ENCODE peak calls at places on chromosomes 12 and 14, in four cellular contexts. One of them, this sample, is unnamed.

GRCh38 chr12:85575115-85576096 is 260.8 kb downstream of the RASSF9 start:
- DNase-seq in uterus: peak
- DNase-seq in GM12865: peak
- DNase-seq in PC-3: peak
- DNase-seq in this sample: peak

GRCh38 chr12:103647267-103647666 is 60.2 kb downstream of the STAB2 start:
- DNase-seq in PC-3: peak
- DNase-seq in uterus: no peak
- DNase-seq in GM12865: no peak
- DNase-seq in this sample: no peak

GRCh38 chr12:1519642-1520041 is 74.7 kb downstream of the FBXL14 start:
- DNase-seq in PC-3: no peak
- DNase-seq in GM12865: no peak
- DNase-seq in uterus: no peak
- DNase-seq in this sample: no peak

GRCh38 chr12:93106910-93107309 is 177.8 kb upstream of the EEA1 start:
- DNase-seq in uterus: no peak
- DNase-seq in PC-3: no peak
- DNase-seq in GM12865: peak
- DNase-seq in this sample: no peak

GRCh38 chr14:94793901-94794300 is 24.0 kb upstream of the GSC start:
- DNase-seq in PC-3: no peak
- DNase-seq in GM12865: no peak
- DNase-seq in uterus: no peak
- DNase-seq in this sample: no peak

GRCh38 chr12:76713986-76714385 is 49.9 kb upstream of the ZDHHC17 start:
- DNase-seq in PC-3: no peak
- DNase-seq in GM12865: no peak
- DNase-seq in uterus: no peak
- DNase-seq in this sample: no peak

GRCh38 chr12:76863005-76863670 is 15.7 kb downstream of the CSRP2 start:
- DNase-seq in GM12865: no peak
- DNase-seq in uterus: no peak
- DNase-seq in PC-3: no peak
- DNase-seq in this sample: no peak

GRCh38 chr12:56529656-56530055 is 8.0 kb downstream of the RBMS2 start:
- DNase-seq in uterus: no peak
- DNase-seq in GM12865: no peak
- DNase-seq in PC-3: no peak
- DNase-seq in this sample: no peak

GRCh38 chr12:94062194-94062593 is 86.2 kb upstream of the PLXNC1 start:
- DNase-seq in PC-3: no peak
- DNase-seq in GM12865: no peak
- DNase-seq in uterus: no peak
- DNase-seq in this sample: no peak

GRCh38 chr12:55829967-55830600 is 697 bp upstream of the DNAJC14 start:
- DNase-seq in uterus: peak
- DNase-seq in GM12865: peak
- DNase-seq in PC-3: peak
- DNase-seq in this sample: peak

GRCh38 chr14:35365130-35366047 is 39.2 kb downstream of the NFKBIA start:
- DNase-seq in uterus: peak
- DNase-seq in GM12865: peak
- DNase-seq in PC-3: peak
- DNase-seq in this sample: peak

GRCh38 chr12:49019435-49020317 is 1.1 kb upstream of the PRKAG1 start:
- DNase-seq in GM12865: peak
- DNase-seq in uterus: no peak
- DNase-seq in PC-3: peak
- DNase-seq in this sample: peak

GRCh38 chr12:127711108-127711507 is 555.9 kb upstream of the TMEM132C start:
- DNase-seq in uterus: no peak
- DNase-seq in GM12865: no peak
- DNase-seq in PC-3: no peak
- DNase-seq in this sample: no peak

GRCh38 chr14:36056846-36057245 is 119.7 kb downstream of the PTCSC3 start:
- DNase-seq in GM12865: no peak
- DNase-seq in uterus: no peak
- DNase-seq in PC-3: no peak
- DNase-seq in this sample: no peak

GRCh38 chr12:51517800-51518199 is 73.2 kb upstream of the SCN8A start:
- DNase-seq in uterus: no peak
- DNase-seq in GM12865: no peak
- DNase-seq in PC-3: no peak
- DNase-seq in this sample: no peak

GRCh38 chr12:18361431-18361830 is 100.1 kb downstream of the PIK3C2G start:
- DNase-seq in PC-3: no peak
- DNase-seq in GM12865: no peak
- DNase-seq in uterus: no peak
- DNase-seq in this sample: no peak
- TF ChIP-seq CTCF in PC-3: no peak
- TF ChIP-seq CTCF in GM12865: no peak
- TF ChIP-seq CTCF in uterus: no peak
- TF ChIP-seq CTCF in this sample: no peak

GRCh38 chr12:466039-466438 is 6.3 kb downstream of the B4GALNT3 start:
- DNase-seq in GM12865: no peak
- DNase-seq in uterus: no peak
- DNase-seq in PC-3: no peak
- DNase-seq in this sample: no peak
- TF ChIP-seq CTCF in GM12865: no peak
- TF ChIP-seq CTCF in uterus: no peak
- TF ChIP-seq CTCF in PC-3: no peak
- TF ChIP-seq CTCF in this sample: no peak

GRCh38 chr14:38012056-38012455 is 195.6 kb upstream of the SSTR1 start:
- DNase-seq in PC-3: no peak
- DNase-seq in uterus: no peak
- DNase-seq in GM12865: no peak
- DNase-seq in this sample: no peak

GRCh38 chr14:38016497-38016896 is 191.2 kb upstream of the SSTR1 start:
- DNase-seq in GM12865: no peak
- DNase-seq in uterus: no peak
- DNase-seq in PC-3: peak
- DNase-seq in this sample: no peak
- TF ChIP-seq CTCF in GM12865: no peak
- TF ChIP-seq CTCF in uterus: no peak
- TF ChIP-seq CTCF in PC-3: peak
- TF ChIP-seq CTCF in this sample: no peak

DNA sequence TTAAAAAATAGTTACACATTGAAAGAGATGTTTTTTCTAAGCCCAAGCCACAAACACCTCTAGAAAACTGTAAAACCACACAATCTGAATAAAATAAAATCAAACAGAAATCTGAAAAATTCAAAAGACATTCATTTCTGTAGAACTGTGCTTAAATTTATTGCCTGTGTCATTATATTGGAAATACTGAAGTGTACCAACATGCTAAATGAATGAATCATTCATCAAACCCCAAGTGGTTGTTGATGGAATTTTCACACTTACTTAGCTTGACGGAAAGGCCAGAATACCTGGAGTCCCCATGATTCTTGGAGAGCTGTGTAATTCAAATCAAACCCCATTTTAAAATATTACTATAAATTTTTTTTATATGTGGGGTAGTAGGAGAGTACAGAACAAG is 2.7 kb downstream of the KITLG start:
- DNase-seq in uterus: no peak
- DNase-seq in PC-3: peak
- DNase-seq in GM12865: no peak
- DNase-seq in this sample: no peak
- TF ChIP-seq CTCF in uterus: no peak
- TF ChIP-seq CTCF in PC-3: no peak
- TF ChIP-seq CTCF in GM12865: no peak
- TF ChIP-seq CTCF in this sample: no peak

GRCh38 chr12:124334266-124334665 is 39.4 kb downstream of the RFLNA start:
- DNase-seq in GM12865: no peak
- DNase-seq in PC-3: no peak
- DNase-seq in uterus: no peak
- DNase-seq in this sample: no peak

GRCh38 chr12:124333724-124334123 is 38.8 kb downstream of the RFLNA start:
- DNase-seq in GM12865: no peak
- DNase-seq in PC-3: no peak
- DNase-seq in uterus: no peak
- DNase-seq in this sample: no peak

GRCh38 chr12:124334976-124335375 is 40.1 kb downstream of the RFLNA start:
- DNase-seq in uterus: no peak
- DNase-seq in GM12865: no peak
- DNase-seq in PC-3: no peak
- DNase-seq in this sample: no peak

GRCh38 chr12:124332900-124333299 is 38.0 kb downstream of the RFLNA start:
- DNase-seq in PC-3: no peak
- DNase-seq in GM12865: no peak
- DNase-seq in uterus: no peak
- DNase-seq in this sample: no peak

DNA sequence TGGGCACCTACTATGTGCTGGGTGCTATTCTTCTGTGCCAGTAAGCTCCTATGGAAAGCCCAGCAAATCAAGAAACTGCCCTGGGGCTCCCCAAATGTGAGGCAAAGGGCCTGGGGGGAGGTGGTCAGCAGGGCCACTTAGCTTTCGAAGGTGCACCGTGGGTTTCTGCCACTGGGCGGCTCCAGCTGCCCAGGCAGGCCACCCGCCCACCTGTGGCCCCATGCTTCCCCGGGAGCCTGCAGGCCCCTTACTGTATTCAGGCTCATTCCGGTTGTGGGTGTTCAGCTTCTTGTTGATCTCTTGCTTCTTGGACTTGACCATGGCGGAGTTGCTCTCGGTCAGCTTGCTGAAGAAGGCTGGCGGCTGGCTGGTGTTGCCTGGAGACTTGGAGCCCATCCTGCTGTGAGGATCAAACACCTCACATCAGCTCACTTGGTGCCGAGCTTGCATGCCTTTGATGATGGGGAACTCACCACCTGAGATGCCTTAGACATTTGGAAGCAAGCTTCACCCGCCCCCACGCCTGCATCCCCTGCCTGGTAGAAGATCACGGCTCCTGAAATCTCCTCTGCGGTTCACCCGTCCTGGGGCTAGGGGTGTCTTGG is 37.3 kb downstream of the RFLNA start:
- DNase-seq in GM12865: no peak
- DNase-seq in PC-3: peak
- DNase-seq in uterus: no peak
- DNase-seq in this sample: no peak
- TF ChIP-seq CTCF in GM12865: no peak
- TF ChIP-seq CTCF in PC-3: peak
- TF ChIP-seq CTCF in uterus: no peak
- TF ChIP-seq CTCF in this sample: no peak

GRCh38 chr12:15265868-15266267 is 44.7 kb upstream of the RERG start:
- DNase-seq in GM12865: no peak
- DNase-seq in PC-3: no peak
- DNase-seq in uterus: no peak
- DNase-seq in this sample: no peak
- TF ChIP-seq CTCF in GM12865: no peak
- TF ChIP-seq CTCF in PC-3: no peak
- TF ChIP-seq CTCF in uterus: no peak
- TF ChIP-seq CTCF in this sample: no peak

GRCh38 chr12:6963016-6963731 is 7.3 kb downstream of the PHB2 start:
- DNase-seq in GM12865: no peak
- DNase-seq in uterus: no peak
- DNase-seq in PC-3: no peak
- DNase-seq in this sample: no peak
- TF ChIP-seq CTCF in GM12865: no peak
- TF ChIP-seq CTCF in uterus: no peak
- TF ChIP-seq CTCF in PC-3: no peak
- TF ChIP-seq CTCF in this sample: no peak

DNA sequence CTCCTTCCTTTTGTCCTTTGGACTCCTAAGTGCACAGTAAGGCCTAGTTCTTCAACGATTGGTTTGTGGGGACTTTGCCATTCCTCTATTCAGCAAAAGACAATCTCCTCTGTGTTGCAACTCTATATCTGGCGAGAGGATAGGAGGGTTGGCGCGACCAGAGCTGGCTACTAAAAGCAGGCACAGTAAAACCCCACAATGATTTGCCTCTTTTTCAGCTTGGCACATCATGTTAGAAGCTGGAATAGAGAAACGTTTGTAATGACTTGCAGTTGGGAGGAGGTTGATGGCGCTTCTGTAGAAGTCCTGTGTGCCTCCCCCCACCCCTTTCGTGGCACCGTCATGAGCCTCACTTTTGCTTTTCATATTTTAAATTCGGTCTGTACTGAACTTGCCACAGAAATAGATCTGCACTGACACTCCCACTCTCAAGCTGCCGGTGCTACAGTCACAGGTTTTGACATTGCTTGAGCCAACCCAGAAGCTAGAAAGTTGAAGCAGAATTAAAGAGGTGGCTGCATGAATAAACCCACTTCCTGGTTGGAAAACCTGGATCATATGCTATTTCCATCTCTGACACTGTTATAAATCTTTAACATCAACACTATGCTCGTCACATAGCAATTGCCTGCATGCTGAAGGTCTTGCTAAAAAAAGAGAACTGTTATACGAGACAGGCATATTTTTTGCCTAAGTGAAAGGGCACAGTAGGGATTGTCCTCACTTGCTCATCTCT is 315.3 kb upstream of the PRICKLE1 start:
- DNase-seq in GM12865: no peak
- DNase-seq in PC-3: no peak
- DNase-seq in uterus: no peak
- DNase-seq in this sample: no peak
- TF ChIP-seq CTCF in GM12865: no peak
- TF ChIP-seq CTCF in PC-3: no peak
- TF ChIP-seq CTCF in uterus: no peak
- TF ChIP-seq CTCF in this sample: no peak

This sample was measured in GM10248.